ENCODE peak calls at places on chromosomes 7 and 10, in five cellular contexts. Q, T, F, P and R are unnamed samples.

GRCh38 chr7:6589151-6589828 is 531 bp upstream of the INTS15 start:
- DNase-seq in Q (no peak), T (no peak), F (no peak), P (no peak), R (no peak)

GRCh38 chr10:12041766-12042408 is 722 bp downstream of the UPF2 start:
- DNase-seq in Q (peak), T (no peak), F (no peak), P (peak), R (peak)

GRCh38 chr10:75865413-75865812 is 434.0 kb downstream of the LRMDA start:
- DNase-seq in Q (no peak), T (no peak), F (no peak), P (no peak), R (no peak)

GRCh38 chr10:14782691-14783363 is 8.1 kb upstream of the FAM107B start:
- DNase-seq in Q (peak), T (peak), F (no peak), P (no peak), R (peak)

GRCh38 chr10:127945948-127946347 is 39.0 kb downstream of the PTPRE start:
- DNase-seq in Q (no peak), T (no peak), F (no peak), P (no peak), R (no peak)

GRCh38 chr7:118689403-118689802 is 464.9 kb downstream of the ANKRD7 start:
- DNase-seq in Q (no peak), T (no peak), F (no peak), P (no peak), R (no peak)

GRCh38 chr10:102195301-102195870 is 30.7 kb upstream of the ELOVL3 start:
- DNase-seq in Q (no peak), T (no peak), F (no peak), P (no peak), R (no peak)

GRCh38 chr7:38070718-38071117 is 107.3 kb upstream of the STARD3NL start:
- DNase-seq in Q (peak), T (no peak), F (no peak), P (peak), R (peak)

GRCh38 chr7:47516985-47517590 is 64.8 kb downstream of the TNS3 start:
- DNase-seq in Q (peak), T (no peak), F (no peak), P (no peak), R (no peak)

GRCh38 chr10:108410231-108410630 is 1245.7 kb upstream of the SORCS1 start:
- DNase-seq in Q (no peak), T (no peak), F (no peak), P (no peak), R (no peak)

GRCh38 chr7:153939177-153939576 is 113.0 kb upstream of the DPP6 start:
- DNase-seq in Q (no peak), T (no peak), F (no peak), P (no peak), R (no peak)

GRCh38 chr7:78530351-78530750 is 731.8 kb downstream of the PHTF2 start:
- DNase-seq in Q (no peak), T (no peak), F (no peak), P (no peak), R (peak)

GRCh38 chr10:102501201-102502028 is 1.1 kb downstream of the ACTR1A start:
- DNase-seq in Q (no peak), T (no peak), F (no peak), P (no peak), R (no peak)

GRCh38 chr10:125029584-125030242 is 87.8 kb downstream of the ZRANB1 start:
- DNase-seq in Q (no peak), T (no peak), F (no peak), P (no peak), R (no peak)

GRCh38 chr7:117673839-117674238 is 194.0 kb downstream of the CFTR start:
- DNase-seq in Q (peak), T (no peak), F (no peak), P (no peak), R (peak)

GRCh38 chr7:12403287-12404181 is at the start of gene VWDE:
- DNase-seq in Q (peak), T (no peak), F (peak), P (no peak), R (peak)

GRCh38 chr10:133151528-133151927 is 8.5 kb upstream of the KNDC1 start:
- DNase-seq in Q (no peak), T (no peak), F (no peak), P (no peak), R (no peak)

GRCh38 chr10:69401416-69401815 is 15.3 kb downstream of the TACR2 start:
- DNase-seq in Q (no peak), T (no peak), F (no peak), P (no peak), R (no peak)